ENCODE peak calls at places on chromosome 4, in five cellular contexts. Z is lower lobe of right lung, X is natural killer cell, M is WERI-Rb-1, N is GM13977. S is an unnamed sample.

GRCh38 chr4:126991965-126992364 is 640.8 kb upstream of the INTU start:
- DNase-seq in N (no peak), X (no peak), Z (no peak), M (no peak), S (no peak)

GRCh38 chr4:88991746-88992145 is 65.2 kb downstream of the FAM13A start:
- DNase-seq in X (no peak), N (no peak), M (no peak), Z (no peak), S (no peak)

GRCh38 chr4:9703391-9703790 is 78.0 kb upstream of the DRD5 start:
- DNase-seq in X (peak), M (peak), N (peak), Z (peak), S (peak)

GRCh38 chr4:14529653-14530052 is 472.6 kb upstream of the CPEB2 start:
- DNase-seq in Z (no peak), X (no peak), M (peak), N (no peak), S (no peak)

GRCh38 chr4:188196134-188196735 is 57.0 kb downstream of the TRIML1 start:
- DNase-seq in N (no peak), M (no peak), Z (no peak), X (no peak), S (no peak)

GRCh38 chr4:147955827-147956565 is 224.1 kb downstream of the ARHGAP10 start:
- DNase-seq in N (no peak), X (no peak), Z (no peak), M (no peak), S (no peak)

GRCh38 chr4:26028793-26029511 is 114.9 kb downstream of the SMIM20 start:
- DNase-seq in N (peak), X (peak), M (peak), Z (peak), S (peak)

GRCh38 chr4:53855886-53856260 is 208.5 kb downstream of the CHIC2 start:
- DNase-seq in Z (no peak), X (no peak), M (no peak), N (no peak), S (no peak)

GRCh38 chr4:44927361-44928061 is 201.2 kb upstream of the GNPDA2 start:
- DNase-seq in Z (no peak), M (no peak), N (peak), X (no peak), S (peak)

GRCh38 chr4:64417974-64418373 is 8.7 kb upstream of the TECRL start:
- DNase-seq in X (no peak), N (no peak), Z (no peak), M (no peak), S (no peak)

GRCh38 chr4:6988016-6988715 is 55.0 kb upstream of the TADA2B start:
- DNase-seq in X (no peak), N (no peak), Z (no peak), M (no peak), S (no peak)

GRCh38 chr4:146488495-146489174 is 33.1 kb downstream of the SLC10A7 start:
- DNase-seq in Z (no peak), M (no peak), X (no peak), N (no peak), S (no peak)

GRCh38 chr4:53313510-53313909 is 52.4 kb downstream of the SCFD2 start:
- DNase-seq in Z (no peak), N (no peak), M (peak), X (no peak), S (no peak)

GRCh38 chr4:24550773-24551172 is 33.6 kb downstream of the DHX15 start:
- DNase-seq in M (no peak), Z (no peak), N (no peak), X (no peak), S (no peak)

GRCh38 chr4:52106701-52107100 is 55.6 kb downstream of the SPATA18 start:
- DNase-seq in N (no peak), X (no peak), Z (no peak), M (no peak), S (no peak)

GRCh38 chr4:163166041-163166579 is 580 bp downstream of the NAF1 start:
- DNase-seq in M (peak), N (peak), Z (peak), X (peak), S (peak)

GRCh38 chr4:108060164-108060563 is 70.5 kb downstream of the HADH start:
- DNase-seq in Z (no peak), X (no peak), N (no peak), M (peak), S (no peak)

GRCh38 chr4:145341381-145341780 is 140.3 kb upstream of the SMAD1 start:
- DNase-seq in N (no peak), X (no peak), Z (no peak), M (no peak), S (no peak)

GRCh38 chr4:125187221-125187620 is 127.5 kb upstream of the FAT4 start:
- DNase-seq in Z (no peak), N (no peak), X (no peak), M (no peak), S (no peak)

GRCh38 chr4:56817840-56818491 is 3.5 kb downstream of the SPINK2 start:
- DNase-seq in M (no peak), Z (no peak), N (peak), X (no peak), S (peak)

GRCh38 chr4:173529505-173530325 is at the start of gene HAND2:
- DNase-seq in X (no peak), Z (no peak), N (peak), M (peak), S (no peak)

GRCh38 chr4:112284662-112285411 is 867 bp downstream of the TIFA start:
- DNase-seq in M (peak), Z (peak), X (no peak), N (no peak), S (no peak)

GRCh38 chr4:137213372-137214173 is 318.7 kb downstream of the PCDH18 start:
- DNase-seq in X (no peak), M (no peak), Z (no peak), N (no peak), S (no peak)

GRCh38 chr4:149973181-149973580 is 105.1 kb upstream of the DCLK2 start:
- DNase-seq in X (no peak), N (no peak), M (no peak), Z (no peak), S (no peak)

GRCh38 chr4:138438608-138439007 is 196.5 kb upstream of the SLC7A11 start:
- DNase-seq in X (no peak), M (no peak), N (no peak), Z (no peak), S (no peak)

GRCh38 chr4:9765091-9765490 is 16.3 kb upstream of the DRD5 start:
- DNase-seq in Z (no peak), N (peak), X (no peak), M (peak), S (peak)

GRCh38 chr4:29046166-29046565 is 1674.0 kb upstream of the PCDH7 start:
- DNase-seq in Z (no peak), X (no peak), N (no peak), M (no peak), S (no peak)

GRCh38 chr4:13920901-13921300 is 293.4 kb upstream of the BOD1L1 start:
- DNase-seq in Z (no peak), X (no peak), M (no peak), N (no peak), S (no peak)

GRCh38 chr4:57410331-57411052 is 300.3 kb upstream of the IGFBP7 start:
- DNase-seq in Z (no peak), N (no peak), X (no peak), M (no peak), S (no peak)

GRCh38 chr4:142534994-142535393 is 311.1 kb downstream of the INPP4B start:
- DNase-seq in X (no peak), Z (no peak), M (no peak), N (no peak), S (no peak)

GRCh38 chr4:121873604-121874003 is 3.3 kb upstream of the BBS7 start:
- DNase-seq in X (no peak), Z (no peak), M (no peak), N (no peak), S (no peak)

GRCh38 chr4:150368667-150369066 is 213.3 kb upstream of the MAB21L2 start:
- DNase-seq in N (no peak), X (no peak), Z (no peak), M (no peak), S (no peak)

GRCh38 chr4:163072222-163072621 is 94.5 kb downstream of the NAF1 start:
- DNase-seq in X (no peak), Z (no peak), M (no peak), N (no peak), S (no peak)

GRCh38 chr4:4574792-4575191 is 32.9 kb upstream of the STX18 start:
- DNase-seq in Z (peak), M (peak), X (no peak), N (no peak), S (no peak)

GRCh38 chr4:146243141-146243882 is 29.0 kb downstream of the REELD1 start:
- DNase-seq in Z (peak), N (peak), X (peak), M (peak), S (peak)

GRCh38 chr4:10944321-10944720 is 259.8 kb upstream of the CLNK start:
- DNase-seq in M (no peak), N (no peak), Z (no peak), X (no peak), S (no peak)

GRCh38 chr4:3112241-3112978 is 37.9 kb downstream of the HTT start:
- DNase-seq in X (no peak), N (no peak), M (no peak), Z (no peak), S (no peak)

GRCh38 chr4:177229331-177229730 is 80.3 kb upstream of the NEIL3 start:
- DNase-seq in Z (no peak), M (no peak), N (peak), X (no peak), S (no peak)

GRCh38 chr4:127528302-127528701 is 104.5 kb upstream of the INTU start:
- DNase-seq in N (no peak), Z (no peak), X (no peak), M (no peak), S (no peak)

GRCh38 chr4:13947921-13948320 is 320.4 kb upstream of the BOD1L1 start:
- DNase-seq in N (no peak), M (no peak), Z (no peak), X (no peak), S (no peak)

DNA sequence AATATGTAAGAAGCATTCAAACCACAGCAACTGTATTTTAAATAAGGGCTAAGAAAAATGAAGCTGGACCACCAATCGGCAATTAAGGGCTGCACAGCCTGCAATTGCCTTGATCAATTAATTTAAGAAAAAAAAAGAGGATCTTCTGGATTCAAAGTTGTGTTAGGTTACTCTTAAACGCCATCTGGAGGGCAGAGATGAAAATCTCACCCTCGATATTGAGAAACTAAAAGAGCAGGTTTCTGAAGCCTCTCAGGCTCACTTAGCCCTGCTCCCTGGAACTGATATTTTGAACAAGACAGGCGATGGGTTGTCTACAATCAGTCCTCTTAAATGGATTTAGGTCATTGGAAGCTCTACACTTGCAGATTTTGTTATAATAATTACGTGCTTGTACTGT is 579.4 kb downstream of the GRXCR1 start:
- DNase-seq in Z (no peak), X (no peak), N (no peak), M (no peak), S (no peak)
- TF ChIP-seq CTCF in Z (no peak), X (no peak), N (no peak), M (no peak), S (no peak)

DNA sequence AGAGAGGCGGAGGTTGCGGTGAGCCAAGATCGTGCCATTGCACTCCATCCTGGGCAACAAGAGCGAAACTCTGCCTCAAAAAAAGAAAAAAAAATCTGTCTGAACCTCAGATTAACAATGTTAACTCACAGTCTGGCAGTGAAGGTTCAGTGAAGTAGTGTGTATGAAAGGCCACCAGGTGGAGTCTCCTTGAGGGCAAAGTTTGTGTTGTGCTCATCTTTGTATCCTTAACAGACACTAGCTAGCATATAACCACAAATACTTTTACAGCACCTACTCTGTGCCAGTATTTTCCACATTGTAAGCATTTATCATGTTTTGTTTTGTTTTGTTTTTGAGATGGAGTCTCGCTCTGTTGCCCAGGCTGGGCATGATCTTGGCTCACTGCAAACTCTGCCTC is 46.0 kb upstream of the MGST2 start:
- DNase-seq in Z (no peak), M (peak), X (no peak), N (no peak), S (peak)
- TF ChIP-seq CTCF in Z (peak), M (peak), X (no peak), N (peak), S (peak)

GRCh38 chr4:82561745-82562552 is at the start of gene TMEM150C:
- DNase-seq in Z (no peak), M (peak), N (no peak), X (no peak), S (no peak)
- TF ChIP-seq CTCF in Z (no peak), M (peak), N (no peak), X (no peak), S (peak)

DNA sequence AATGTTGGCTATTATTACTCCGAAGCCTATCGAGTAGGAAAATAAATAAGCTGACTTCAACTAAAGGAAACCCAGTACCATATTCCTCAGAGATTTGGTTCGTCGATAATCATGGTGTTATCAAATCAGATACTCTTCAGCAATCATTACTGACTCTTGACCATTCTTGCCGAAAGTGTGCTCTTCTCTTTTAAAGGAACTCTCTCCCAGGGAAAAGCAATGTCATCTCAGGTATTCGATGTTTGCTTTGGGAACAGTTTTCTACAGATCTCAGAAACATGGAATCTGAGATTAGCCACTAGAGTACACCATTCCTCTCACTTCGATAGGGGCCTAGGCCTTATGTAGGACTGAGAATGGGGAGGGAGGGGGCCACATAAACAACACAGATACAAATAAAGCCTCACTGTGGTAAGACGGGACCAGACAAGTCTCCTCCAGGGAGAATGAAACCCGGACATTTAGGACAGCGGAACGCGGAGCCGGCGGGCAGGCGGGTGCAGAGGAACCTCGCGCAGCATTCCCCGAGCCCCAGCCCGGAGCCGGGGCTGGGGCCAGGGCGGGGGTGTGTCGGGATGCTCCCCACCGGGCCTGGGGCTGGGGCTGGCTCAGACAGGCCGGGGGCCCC is 586 bp downstream of the DNAJB14 start:
- DNase-seq in M (no peak), Z (no peak), N (peak), X (no peak), S (peak)
- TF ChIP-seq CTCF in M (peak), Z (no peak), N (no peak), X (no peak), S (no peak)

GRCh38 chr4:110633358-110634319 is 10.8 kb upstream of the PITX2 start:
- DNase-seq in N (peak), X (no peak), M (no peak), Z (no peak), S (no peak)

GRCh38 chr4:110630621-110631402 is 7.9 kb upstream of the PITX2 start:
- DNase-seq in X (no peak), Z (no peak), M (no peak), N (peak), S (no peak)

GRCh38 chr4:110629780-110630500 is 7.1 kb upstream of the PITX2 start:
- DNase-seq in X (no peak), M (no peak), Z (no peak), N (peak), S (no peak)

GRCh38 chr4:110632506-110633357 is 9.9 kb upstream of the PITX2 start:
- DNase-seq in Z (no peak), N (peak), M (no peak), X (no peak), S (no peak)

GRCh38 chr4:110631582-110632505 is 9.0 kb upstream of the PITX2 start:
- DNase-seq in Z (peak), X (no peak), M (peak), N (peak), S (peak)
- TF ChIP-seq CTCF in Z (peak), X (no peak), M (peak), N (peak), S (peak)

DNA sequence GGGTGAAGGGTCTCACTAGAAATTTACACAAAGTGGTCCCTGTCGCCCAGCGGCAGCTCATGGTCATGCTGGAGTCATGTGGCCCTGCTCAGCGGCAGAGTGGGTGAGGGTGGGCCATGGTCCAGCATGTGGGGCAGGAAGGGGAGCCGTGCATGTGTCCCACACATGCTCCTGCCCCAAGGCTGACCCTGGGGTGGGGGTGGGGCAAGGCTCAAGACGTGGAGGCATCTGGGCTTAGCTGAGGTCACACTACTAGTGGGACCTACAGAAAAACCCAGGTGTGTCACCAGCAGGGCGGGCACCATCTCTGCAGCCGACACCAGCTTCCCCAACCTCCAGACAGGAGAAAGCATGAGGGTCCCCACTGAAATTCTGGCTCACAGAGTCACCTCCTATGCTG is 42.4 kb downstream of the EVC start:
- DNase-seq in Z (no peak), M (no peak), X (no peak), N (no peak), S (no peak)
- TF ChIP-seq CTCF in Z (no peak), M (no peak), X (no peak), N (no peak), S (no peak)

GRCh38 chr4:132557660-132558059 is 591.4 kb upstream of the PCDH10 start:
- DNase-seq in M (peak), X (no peak), N (peak), Z (no peak), S (no peak)
- TF ChIP-seq CTCF in M (peak), X (no peak), N (no peak), Z (no peak), S (no peak)